ENCODE peak calls at places on chromosomes 13 and 19, in seven cellular contexts. Q, M, V, L, I, J and R are unnamed samples.

GRCh38 chr13:25570185-25570584 is 198.4 kb downstream of the ATP8A2 start:
- DNase-seq in Q (no peak), M (no peak), V (no peak), L (no peak), I (no peak), J (no peak), R (no peak)

GRCh38 chr19:52170863-52171320 is 529 bp downstream of the ZNF836 start:
- DNase-seq in Q (peak), M (no peak), V (no peak), L (no peak), I (peak), J (no peak), R (no peak)

GRCh38 chr13:104006625-104007061 is 940.4 kb upstream of the SLC10A2 start:
- DNase-seq in Q (no peak), M (peak), V (peak), L (no peak), I (no peak), J (peak), R (no peak)

GRCh38 chr19:49447485-49448431 is 3.9 kb downstream of the PIH1D1 start:
- DNase-seq in Q (no peak), M (peak), V (no peak), L (no peak), I (no peak), J (peak), R (no peak)

GRCh38 chr13:99269627-99270252 is 11.6 kb upstream of the GPR18 start:
- DNase-seq in Q (no peak), M (peak), V (peak), L (no peak), I (no peak), J (peak), R (peak)

GRCh38 chr13:97781891-97782305 is 171.6 kb upstream of the IPO5 start:
- DNase-seq in Q (no peak), M (peak), V (no peak), L (peak), I (no peak), J (peak), R (no peak)

GRCh38 chr13:105213512-105213911 is 1322.0 kb downstream of the EFNB2 start:
- DNase-seq in Q (no peak), M (no peak), V (no peak), L (no peak), I (no peak), J (no peak), R (no peak)

GRCh38 chr19:48806518-48806817 is 4.4 kb downstream of the BCAT2 start:
- DNase-seq in Q (no peak), M (no peak), V (no peak), L (peak), I (no peak), J (peak), R (peak)

GRCh38 chr13:93765811-93766210 is 539.2 kb downstream of the GPC6 start:
- DNase-seq in Q (no peak), M (no peak), V (no peak), L (no peak), I (no peak), J (no peak), R (no peak)

GRCh38 chr19:7494416-7495098 is 5.7 kb upstream of the PEX11G start:
- DNase-seq in Q (no peak), M (peak), V (no peak), L (peak), I (no peak), J (no peak), R (peak)

GRCh38 chr19:40941481-40942219 is 49.4 kb upstream of the CYP2B6 start:
- DNase-seq in Q (no peak), M (no peak), V (no peak), L (no peak), I (no peak), J (no peak), R (no peak)

GRCh38 chr19:29624489-29625210 is 18.6 kb downstream of the POP4 start:
- DNase-seq in Q (no peak), M (peak), V (no peak), L (no peak), I (no peak), J (no peak), R (no peak)

GRCh38 chr13:52646967-52647366 is 4.7 kb downstream of the HNRNPA1L2 start:
- DNase-seq in Q (no peak), M (no peak), V (no peak), L (no peak), I (no peak), J (no peak), R (no peak)

GRCh38 chr19:15584541-15585115 is 30.4 kb upstream of the CYP4F8 start:
- DNase-seq in Q (peak), M (peak), V (peak), L (peak), I (peak), J (peak), R (peak)

GRCh38 chr19:33484226-33484774 is 37.3 kb downstream of the PEPD start:
- DNase-seq in Q (no peak), M (no peak), V (no peak), L (no peak), I (no peak), J (no peak), R (no peak)

GRCh38 chr19:51194527-51195315 is 30.2 kb upstream of the CD33 start:
- DNase-seq in Q (no peak), M (no peak), V (no peak), L (no peak), I (no peak), J (no peak), R (no peak)

GRCh38 chr13:74280795-74281490 is 146.7 kb upstream of the KLF12 start:
- DNase-seq in Q (no peak), M (peak), V (no peak), L (no peak), I (no peak), J (no peak), R (no peak)

GRCh38 chr13:38674208-38674607 is 12.7 kb upstream of the FREM2 start:
- DNase-seq in Q (no peak), M (no peak), V (no peak), L (no peak), I (no peak), J (no peak), R (no peak)

GRCh38 chr19:41940443-41941409 is 12.5 kb upstream of the ERFL start:
- DNase-seq in Q (no peak), M (no peak), V (no peak), L (no peak), I (no peak), J (no peak), R (no peak)

DNA sequence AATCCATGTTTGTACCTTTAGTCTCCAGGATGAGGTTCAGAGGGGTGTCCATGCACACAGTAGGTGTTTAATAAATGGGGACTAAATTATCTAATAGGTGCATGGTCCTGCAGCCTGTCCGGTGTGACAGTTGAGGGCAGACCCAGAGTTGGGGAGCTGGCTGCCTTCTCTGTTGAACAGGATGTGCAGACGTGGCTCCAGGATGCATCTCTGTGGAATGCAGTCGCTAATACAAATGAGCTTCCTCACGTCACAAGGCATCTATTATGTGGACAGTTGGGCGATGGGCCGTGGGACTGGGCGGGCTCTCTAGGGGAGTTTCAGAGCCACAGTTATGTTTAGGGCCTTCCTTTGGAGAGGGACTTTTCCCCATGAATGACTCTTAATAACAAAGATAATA is 71.0 kb downstream of the SIPA1L3 start:
- DNase-seq in Q (peak), M (peak), V (no peak), L (no peak), I (no peak), J (peak), R (no peak)
- TF ChIP-seq CTCF in Q (no peak), M (no peak), V (no peak), L (no peak), I (no peak), J (no peak), R (no peak)

GRCh38 chr19:5969476-5969875 is 8.5 kb downstream of the RANBP3 start:
- DNase-seq in Q (no peak), M (no peak), V (no peak), L (no peak), I (no peak), J (no peak), R (no peak)

GRCh38 chr19:5967571-5967970 is 10.4 kb downstream of the RANBP3 start:
- DNase-seq in Q (no peak), M (no peak), V (no peak), L (no peak), I (no peak), J (no peak), R (no peak)

GRCh38 chr19:5966941-5967340 is 11.0 kb downstream of the RANBP3 start:
- DNase-seq in Q (no peak), M (no peak), V (no peak), L (no peak), I (no peak), J (no peak), R (no peak)

GRCh38 chr19:5968431-5969373 is 9.2 kb downstream of the RANBP3 start:
- DNase-seq in Q (peak), M (peak), V (no peak), L (no peak), I (no peak), J (no peak), R (no peak)

GRCh38 chr19:5967994-5968430 is 9.9 kb downstream of the RANBP3 start:
- DNase-seq in Q (peak), M (peak), V (peak), L (peak), I (peak), J (peak), R (peak)
- TF ChIP-seq CTCF in Q (peak), M (peak), V (peak), L (peak), I (peak), J (peak), R (peak)

DNA sequence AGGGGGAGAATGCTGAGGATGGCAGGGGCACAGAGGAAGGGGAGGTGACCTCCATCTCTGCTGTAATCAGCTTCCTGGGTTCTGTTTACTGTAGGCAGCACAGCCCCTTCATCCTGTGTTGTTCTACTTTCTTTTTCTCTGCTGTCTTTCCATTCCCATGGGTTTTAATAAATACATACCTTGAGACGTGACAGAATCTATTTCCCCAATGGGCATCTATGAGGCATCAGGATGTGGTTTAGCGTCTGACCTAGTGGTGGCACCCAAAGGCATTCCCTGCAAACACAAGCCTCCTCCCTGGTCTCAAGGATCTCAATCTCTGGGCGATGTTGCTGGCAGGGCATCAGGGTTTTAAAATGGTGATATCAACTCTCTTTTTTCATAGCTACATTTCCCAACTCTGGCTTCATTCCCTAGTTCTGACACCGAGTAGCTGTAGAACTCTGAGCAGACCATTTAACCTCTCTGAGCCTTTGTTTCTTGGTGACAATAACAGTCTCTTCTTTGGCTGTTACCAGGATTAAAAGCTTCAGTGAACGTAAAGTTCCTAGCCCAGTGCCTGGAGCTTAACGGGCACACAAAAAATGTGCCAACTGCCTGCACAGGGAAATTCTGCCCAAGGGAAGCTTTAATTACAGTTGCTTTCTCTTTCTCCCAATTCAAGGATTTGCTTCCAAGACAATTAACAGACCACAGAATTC is 60.9 kb downstream of the ALOX5AP start:
- DNase-seq in Q (no peak), M (peak), V (peak), L (no peak), I (no peak), J (peak), R (no peak)
- TF ChIP-seq CTCF in Q (no peak), M (no peak), V (peak), L (no peak), I (no peak), J (no peak), R (no peak)

DNA sequence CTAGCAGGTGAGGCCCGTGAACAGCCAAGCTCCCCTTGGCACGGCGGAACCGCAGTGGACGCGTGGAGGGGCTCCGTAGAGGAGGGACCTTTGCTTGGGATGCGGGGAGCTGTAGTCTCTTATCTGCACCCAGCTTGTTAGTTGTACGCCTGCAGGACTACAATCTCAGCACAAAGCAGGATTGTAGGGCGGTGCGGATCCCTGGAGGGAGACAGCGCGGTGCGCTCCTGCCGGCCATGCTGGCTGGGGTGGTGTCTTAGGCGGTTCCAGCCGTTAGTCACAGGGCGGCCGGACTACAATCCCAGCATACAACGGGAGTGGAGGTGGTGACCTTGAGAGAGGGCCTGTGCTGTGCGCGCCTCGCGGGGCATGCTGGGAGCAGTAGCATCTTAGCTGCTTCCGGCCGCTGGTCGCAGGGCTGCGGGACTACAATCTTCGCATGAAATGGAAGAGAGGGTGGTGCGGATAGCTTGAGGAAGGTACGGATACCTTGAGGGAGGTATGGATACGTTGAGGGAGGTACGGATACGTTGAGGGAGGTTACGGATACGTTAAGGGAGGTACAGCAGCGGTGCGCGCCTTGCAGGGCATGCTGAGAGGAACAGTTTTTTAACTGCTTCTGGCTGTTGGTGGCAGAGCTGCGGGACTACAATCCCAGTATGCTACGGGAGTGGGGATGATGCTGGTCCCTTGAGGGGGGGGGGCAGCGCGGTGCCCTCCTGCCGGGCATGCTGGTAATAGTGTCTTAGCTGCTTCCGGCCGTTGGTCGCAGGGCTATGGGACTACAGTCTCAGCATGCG is 1419.1 kb downstream of the UQCRFS1 start:
- DNase-seq in Q (peak), M (peak), V (peak), L (peak), I (peak), J (peak), R (peak)
- TF ChIP-seq CTCF in Q (no peak), M (no peak), V (no peak), L (no peak), I (peak), J (no peak), R (no peak)

GRCh38 chr19:30968841-30969399 is 380.3 kb downstream of the TSHZ3 start:
- DNase-seq in Q (no peak), M (no peak), V (no peak), L (no peak), I (no peak), J (no peak), R (no peak)

GRCh38 chr19:30969586-30969985 is 379.6 kb downstream of the TSHZ3 start:
- DNase-seq in Q (no peak), M (no peak), V (no peak), L (no peak), I (no peak), J (no peak), R (no peak)

GRCh38 chr19:30968210-30968609 is 381.0 kb downstream of the TSHZ3 start:
- DNase-seq in Q (no peak), M (no peak), V (no peak), L (no peak), I (peak), J (no peak), R (no peak)
- TF ChIP-seq CTCF in Q (no peak), M (no peak), V (no peak), L (no peak), I (peak), J (no peak), R (no peak)

DNA sequence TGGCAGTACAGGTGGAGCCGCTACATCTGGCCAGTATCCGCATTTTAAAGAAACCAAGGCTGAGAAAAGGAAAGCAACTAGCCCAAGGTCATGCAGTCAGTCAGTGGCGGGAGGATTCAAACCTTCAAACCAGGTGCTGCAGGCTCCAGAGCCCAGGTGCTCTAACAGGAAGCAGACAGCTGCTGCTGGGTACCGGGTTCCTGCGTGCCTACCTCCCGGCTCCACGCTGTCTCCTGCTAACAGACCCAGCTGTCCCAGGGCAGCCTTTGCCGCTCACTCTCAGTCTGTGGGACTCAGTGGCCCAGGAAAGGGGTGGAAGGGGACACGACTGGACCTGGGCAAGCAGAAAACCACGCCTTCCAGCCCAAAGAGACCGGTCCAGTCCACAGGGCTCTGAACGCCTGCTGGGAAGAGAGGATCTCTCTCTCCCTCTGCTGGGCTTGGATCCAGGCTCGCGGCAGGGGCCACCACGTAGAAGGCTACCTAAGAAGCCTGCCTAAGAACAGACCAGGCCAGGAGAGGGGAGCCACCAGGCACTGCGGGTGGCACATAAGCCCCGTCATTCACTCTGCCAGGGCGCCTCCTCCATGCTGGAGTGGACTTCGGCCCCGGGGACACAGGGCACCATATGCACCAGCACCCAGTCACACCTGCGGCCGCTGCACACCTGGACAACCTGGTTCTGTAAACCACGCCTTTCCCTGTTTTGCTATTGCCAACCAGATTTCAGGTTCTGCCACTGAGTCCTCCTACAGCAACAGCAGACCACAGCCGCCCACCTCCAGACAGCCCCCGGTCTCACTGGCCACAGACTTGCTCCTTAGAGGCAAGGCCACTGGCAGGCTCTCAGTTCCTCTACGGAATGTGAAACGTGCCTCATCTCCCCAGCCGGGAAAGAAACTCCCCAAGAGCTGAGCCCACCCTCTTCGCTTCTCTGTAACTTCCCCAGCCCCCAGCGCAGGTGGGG is 4.6 kb downstream of the DAPK3 start:
- DNase-seq in Q (no peak), M (no peak), V (no peak), L (no peak), I (peak), J (no peak), R (no peak)
- TF ChIP-seq CTCF in Q (no peak), M (no peak), V (no peak), L (no peak), I (no peak), J (no peak), R (no peak)

GRCh38 chr19:46791944-46792343 is 3.5 kb upstream of the SLC1A5 start:
- DNase-seq in Q (no peak), M (no peak), V (no peak), L (no peak), I (no peak), J (no peak), R (no peak)
- TF ChIP-seq CTCF in Q (no peak), M (no peak), V (no peak), L (no peak), I (no peak), J (no peak), R (no peak)

GRCh38 chr19:18675779-18676178 is 7.7 kb upstream of the CRTC1 start:
- DNase-seq in Q (peak), M (no peak), V (peak), L (no peak), I (no peak), J (no peak), R (no peak)
- TF ChIP-seq CTCF in Q (peak), M (peak), V (peak), L (no peak), I (peak), J (peak), R (peak)